ENCODE peak calls at places on chromosome 22, in nine cellular contexts. N is mesothelial cell of epicardium; O is GM13976; L is glutamatergic neuron; A is CD8-positive, alpha-beta T cell; P is WERI-Rb-1; B is tibial artery; K is psoas muscle; Z is GM12865. T is an unnamed sample.

GRCh38 chr22:49663823-49664222 is 163.8 kb downstream of the BRD1 start:
- DNase-seq in Z (no peak), P (no peak), N (no peak), L (no peak), A (no peak), K (no peak), O (no peak), B (peak; percentile 58), T (peak; percentile 70)

GRCh38 chr22:19149047-19149883 is 827 bp downstream of the GSC2 start:
- DNase-seq in A (peak; percentile 17), Z (no peak), B (no peak), O (no peak), P (no peak), N (peak; percentile 7), K (no peak), L (peak; percentile 41), T (no peak)

GRCh38 chr22:39932918-39933649 is 27.1 kb upstream of the TMA7B start:
- DNase-seq in Z (peak; percentile 74), P (peak; percentile 33), K (no peak), N (no peak), L (peak; percentile 45), B (no peak), A (peak; percentile 67), O (peak; percentile 49), T (peak; percentile 42)

GRCh38 chr22:31278643-31279326 is 13.5 kb downstream of the PIK3IP1 start:
- DNase-seq in O (no peak), L (no peak), A (peak; percentile 62), K (no peak), Z (no peak), P (no peak), N (no peak), B (no peak), T (no peak)

GRCh38 chr22:20116376-20116950 is 559 bp downstream of the RANBP1 start:
- DNase-seq in L (no peak), P (no peak), A (no peak), B (no peak), O (no peak), N (no peak), K (no peak), Z (no peak), T (no peak)

GRCh38 chr22:49396817-49397216 is 430.9 kb downstream of the BRD1 start:
- DNase-seq in P (no peak), N (no peak), O (no peak), K (no peak), B (no peak), Z (no peak), A (no peak), L (no peak), T (no peak)

GRCh38 chr22:48838376-48838775 is 989.3 kb downstream of the BRD1 start:
- DNase-seq in B (no peak), N (no peak), Z (no peak), O (no peak), K (no peak), L (no peak), A (no peak), P (peak; percentile 56), T (no peak)

GRCh38 chr22:40645579-40646197 is 9.2 kb upstream of the MRTFA start:
- DNase-seq in P (no peak), K (no peak), B (no peak), A (no peak), Z (no peak), L (no peak), O (no peak), N (no peak), T (no peak)

GRCh38 chr22:42913874-42914510 is 56.9 kb upstream of the ARFGAP3 start:
- DNase-seq in O (no peak), A (no peak), N (no peak), P (no peak), K (no peak), Z (no peak), L (no peak), B (no peak), T (no peak)

GRCh38 chr22:33335611-33336279 is 277.6 kb upstream of the SYN3 start:
- DNase-seq in N (no peak), O (no peak), A (no peak), Z (no peak), P (no peak), L (no peak), K (no peak), B (no peak), T (no peak)

GRCh38 chr22:21937821-21938070 is 14.9 kb downstream of the PPM1F start:
- DNase-seq in L (no peak), A (no peak), O (no peak), Z (no peak), K (peak; percentile 86), N (no peak), B (no peak), P (no peak), T (no peak)

GRCh38 chr22:27336151-27337090 is 465.1 kb downstream of the MN1 start:
- DNase-seq in N (no peak), P (no peak), A (no peak), O (no peak), Z (no peak), B (no peak), K (no peak), L (no peak), T (no peak)
- TF ChIP-seq CTCF in N (no peak), P (no peak), A (no peak), O (no peak), Z (no peak), B (no peak), K (no peak), L (no peak), T (no peak)

DNA sequence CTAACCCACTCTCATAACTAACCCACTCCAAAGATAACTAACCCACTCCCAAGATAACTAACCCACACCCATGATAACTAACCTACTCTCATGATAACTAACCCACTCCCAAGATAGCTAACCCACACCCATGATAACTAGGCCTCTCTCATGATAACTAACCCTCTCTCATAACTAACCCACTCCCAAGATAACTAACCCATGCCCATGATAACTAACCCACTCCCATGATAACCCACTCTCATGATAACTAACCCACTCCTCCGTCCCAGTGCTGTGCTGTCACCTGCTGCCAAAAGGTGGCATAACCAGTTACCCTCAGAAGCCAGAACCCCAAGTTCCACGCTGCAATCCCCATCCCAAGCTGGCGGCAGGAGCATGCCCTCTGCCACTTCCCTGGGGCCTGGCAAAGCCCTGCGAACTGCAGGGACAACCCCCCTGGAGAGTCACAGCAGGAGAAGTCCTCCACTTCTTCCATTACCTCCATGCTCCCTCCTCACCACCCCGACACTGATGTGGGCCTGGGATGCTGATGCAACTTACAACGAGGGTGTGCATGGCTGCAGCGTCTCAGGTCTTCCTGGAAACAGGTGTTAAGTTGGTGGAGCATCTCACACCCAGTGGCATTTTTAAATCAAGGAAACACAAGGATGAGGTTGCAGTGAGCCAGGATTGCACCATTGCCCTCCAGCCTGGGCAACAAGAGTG is 30.8 kb upstream of the CELSR1 start:
- DNase-seq in K (no peak), Z (no peak), B (no peak), P (no peak), N (no peak), L (no peak), O (no peak), A (no peak), T (peak; percentile 57)
- TF ChIP-seq CTCF in K (no peak), Z (no peak), B (no peak), P (peak; percentile 4), N (no peak), L (no peak), O (no peak), A (no peak), T (no peak)

DNA sequence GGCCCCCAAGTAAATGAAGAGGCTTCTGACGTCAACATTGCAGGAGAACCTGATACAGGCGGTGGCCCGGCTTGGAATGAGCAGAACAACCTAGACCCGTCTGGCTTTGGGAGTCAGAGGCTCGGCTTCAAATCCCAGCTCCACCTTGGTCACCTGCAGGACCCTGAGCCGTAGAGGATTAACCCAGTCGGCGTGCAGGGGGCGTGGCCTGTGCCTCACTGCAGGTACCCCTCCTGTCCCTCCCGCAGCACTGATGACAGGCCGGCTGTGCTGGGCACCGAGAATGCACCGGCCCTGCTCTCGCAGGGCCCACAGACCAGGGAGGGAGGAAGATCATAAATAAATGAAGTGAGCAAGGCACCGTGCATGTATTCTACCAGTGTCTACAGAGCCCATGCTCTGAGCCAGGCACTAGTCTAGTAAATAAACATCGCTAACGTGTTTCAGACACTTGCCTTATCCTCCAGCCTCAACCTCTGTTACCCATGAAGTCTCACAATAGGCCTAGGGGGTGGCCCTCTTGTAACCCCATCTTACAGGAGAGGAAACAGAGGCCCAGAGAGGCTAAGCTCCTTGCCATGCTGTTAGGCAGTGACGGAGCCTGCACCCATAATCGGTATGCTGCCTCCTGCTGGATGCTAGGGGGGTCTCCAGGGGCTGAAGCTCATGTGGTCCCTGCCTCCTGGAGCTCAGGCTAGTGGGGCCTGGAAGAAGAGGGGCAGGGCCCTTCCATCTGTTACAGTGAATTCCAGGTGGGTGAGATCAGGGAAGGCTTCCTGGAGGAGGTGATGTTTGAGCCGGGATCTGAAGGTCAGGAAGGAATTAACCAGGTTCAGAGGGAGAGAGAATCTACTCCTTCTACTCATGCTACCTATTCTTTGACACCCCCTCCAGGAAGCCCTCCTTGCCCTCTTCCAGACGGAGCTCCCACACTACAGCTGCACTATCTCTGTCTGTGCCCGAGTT is 53.4 kb downstream of the RTL6 start:
- DNase-seq in Z (no peak), A (no peak), N (no peak), L (no peak), P (peak; percentile 80), B (peak; percentile 50), K (no peak), O (no peak), T (peak; percentile 81)
- TF ChIP-seq CTCF in Z (no peak), A (no peak), N (no peak), L (no peak), P (peak; percentile 55), B (no peak), K (no peak), O (no peak), T (no peak)

GRCh38 chr22:46762238-46763050 is at the start of gene TBC1D22A:
- DNase-seq in N (peak; percentile 81), O (peak; percentile 96), A (peak; percentile 95), K (peak; percentile 95), P (peak; percentile 93), B (peak; percentile 96), Z (peak; percentile 97), L (peak; percentile 95), T (peak; percentile 99)
- TF ChIP-seq CTCF in N (no peak), O (no peak), A (no peak), K (no peak), P (no peak), B (peak; percentile 10), Z (no peak), L (peak; percentile 16), T (no peak)

GRCh38 chr22:37943471-37944198 is 9.8 kb downstream of the C22orf23 start:
- DNase-seq in P (no peak), O (no peak), A (no peak), Z (no peak), K (no peak), N (no peak), L (no peak), B (no peak), T (no peak)

DNA sequence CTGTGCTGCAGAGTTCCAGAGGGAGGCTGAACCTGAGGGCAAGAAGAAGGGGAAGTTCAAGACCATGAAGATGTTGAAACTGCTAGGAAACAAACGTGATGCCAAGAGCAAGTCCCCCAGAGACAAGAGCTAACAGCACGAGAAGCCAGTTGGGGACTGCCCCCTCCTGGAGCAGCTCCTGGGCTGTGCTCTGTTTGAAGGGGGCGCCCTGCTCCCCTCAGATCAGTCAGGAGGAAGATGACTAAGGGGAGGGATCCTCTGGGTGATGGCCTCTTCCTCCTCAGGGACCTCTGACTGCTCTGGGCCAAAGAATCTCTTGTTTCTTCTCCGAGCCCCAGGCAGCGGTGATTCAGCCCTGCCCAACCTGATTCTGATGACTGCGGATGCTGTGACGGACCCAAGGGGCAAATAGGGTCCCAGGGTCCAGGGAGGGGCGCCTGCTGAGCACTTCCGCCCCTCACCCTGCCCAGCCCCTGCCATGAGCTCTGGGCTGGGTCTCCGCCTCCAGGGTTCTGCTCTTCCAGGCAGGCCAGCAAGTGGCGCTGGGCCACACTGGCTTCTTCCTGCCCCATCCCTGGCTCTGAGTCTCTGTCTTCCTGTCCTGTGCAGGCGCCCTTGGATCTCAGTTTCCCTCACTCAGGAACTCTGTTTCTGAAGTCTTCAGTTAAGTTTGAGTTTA is 12.6 kb downstream of the C22orf23 start:
- DNase-seq in B (no peak), K (no peak), N (no peak), L (no peak), A (no peak), P (no peak), Z (no peak), O (no peak), T (no peak)
- TF ChIP-seq CTCF in B (no peak), K (no peak), N (no peak), L (no peak), A (no peak), P (no peak), Z (no peak), O (no peak), T (no peak)

T was measured in lower leg skin.